ENCODE peak calls at places on chromosome 6, in seven cellular contexts. U is hypothalamus, N is sigmoid colon, B is ovary, L is iPS DF 19.7, Z is HEK293T, Q is AG08395. P is an unnamed sample.

GRCh38 chr6:144343736-144344428 is 58.7 kb downstream of the UTRN start:
- DNase-seq in U (no peak), N (no peak), B (no peak), L (no peak), Z (no peak), Q (no peak), P (peak)

GRCh38 chr6:23173231-23173630 is 603.9 kb downstream of the HDGFL1 start:
- DNase-seq in U (no peak), N (no peak), B (no peak), L (no peak), Z (no peak), Q (no peak), P (no peak)

GRCh38 chr6:53547815-53548496 is 3.1 kb upstream of the GCLC start:
- DNase-seq in U (peak), N (peak), B (peak), L (peak), Z (peak), Q (peak), P (peak)

GRCh38 chr6:166173292-166173951 is 5.8 kb upstream of the TBXT start:
- DNase-seq in U (no peak), N (no peak), B (no peak), L (no peak), Z (no peak), Q (no peak), P (no peak)

GRCh38 chr6:122654016-122654415 is 43.8 kb downstream of the PKIB start:
- DNase-seq in U (no peak), N (no peak), B (no peak), L (no peak), Z (no peak), Q (no peak), P (no peak)

GRCh38 chr6:25089442-25089841 is 153.7 kb upstream of the RIPOR2 start:
- DNase-seq in U (no peak), N (no peak), B (no peak), L (no peak), Z (no peak), Q (peak), P (no peak)

GRCh38 chr6:86474081-86474480 is 463.2 kb upstream of the HTR1E start:
- DNase-seq in U (no peak), N (no peak), B (no peak), L (no peak), Z (no peak), Q (no peak), P (no peak)

GRCh38 chr6:105601541-105602174 is 198.8 kb upstream of the PREP start:
- DNase-seq in U (no peak), N (peak), B (no peak), L (no peak), Z (no peak), Q (peak), P (peak)

GRCh38 chr6:125123051-125123450 is 30.5 kb upstream of the TPD52L1 start:
- DNase-seq in U (no peak), N (no peak), B (no peak), L (no peak), Z (no peak), Q (no peak), P (no peak)

GRCh38 chr6:73942581-73942980 is 246.6 kb downstream of the CD109 start:
- DNase-seq in U (no peak), N (no peak), B (no peak), L (peak), Z (no peak), Q (peak), P (no peak)

GRCh38 chr6:2937627-2938003 is 33.8 kb downstream of the SERPINB6 start:
- DNase-seq in U (no peak), N (no peak), B (no peak), L (no peak), Z (no peak), Q (no peak), P (no peak)

GRCh38 chr6:106527979-106528378 is 101.3 kb downstream of the RTN4IP1 start:
- DNase-seq in U (no peak), N (no peak), B (no peak), L (no peak), Z (no peak), Q (peak), P (no peak)

GRCh38 chr6:140107216-140107615 is 732.8 kb upstream of the CITED2 start:
- DNase-seq in U (no peak), N (no peak), B (no peak), L (no peak), Z (no peak), Q (no peak), P (no peak)

GRCh38 chr6:21023210-21023609 is 489.0 kb downstream of the CDKAL1 start:
- DNase-seq in U (no peak), N (no peak), B (no peak), L (no peak), Z (no peak), Q (no peak), P (no peak)

GRCh38 chr6:156857573-156857972 is 80.4 kb downstream of the ARID1B start:
- DNase-seq in U (no peak), N (no peak), B (no peak), L (no peak), Z (no peak), Q (no peak), P (no peak)

GRCh38 chr6:123430966-123431365 is 205.8 kb downstream of the TRDN start:
- DNase-seq in U (no peak), N (no peak), B (no peak), L (no peak), Z (no peak), Q (no peak), P (no peak)

GRCh38 chr6:2492686-2493523 is 247.5 kb upstream of the GMDS start:
- DNase-seq in U (no peak), N (no peak), B (no peak), L (no peak), Z (no peak), Q (no peak), P (no peak)

GRCh38 chr6:166500246-166500645 is 86.2 kb downstream of the RAMACL start:
- DNase-seq in U (no peak), N (peak), B (no peak), L (no peak), Z (no peak), Q (no peak), P (no peak)

GRCh38 chr6:41286544-41287346 is at the start of gene TREM1:
- DNase-seq in U (no peak), N (peak), B (no peak), L (no peak), Z (no peak), Q (peak), P (peak)

GRCh38 chr6:30264731-30265130 is 51.5 kb upstream of the TRIM26 start:
- DNase-seq in U (no peak), N (no peak), B (no peak), L (no peak), Z (no peak), Q (peak), P (no peak)

GRCh38 chr6:69813508-69813907 is 16.7 kb upstream of the LMBRD1 start:
- DNase-seq in U (no peak), N (no peak), B (no peak), L (no peak), Z (no peak), Q (no peak), P (no peak)

GRCh38 chr6:140183881-140184280 is 809.4 kb upstream of the CITED2 start:
- DNase-seq in U (no peak), N (no peak), B (no peak), L (no peak), Z (no peak), Q (peak), P (no peak)

GRCh38 chr6:25971187-25971811 is 8.7 kb downstream of the TRIM38 start:
- DNase-seq in U (no peak), N (no peak), B (no peak), L (no peak), Z (no peak), Q (peak), P (no peak)

GRCh38 chr6:105324386-105325000 is 78.4 kb downstream of the PREP start:
- DNase-seq in U (no peak), N (no peak), B (no peak), L (no peak), Z (no peak), Q (no peak), P (no peak)

GRCh38 chr6:138971601-138972000 is 16.5 kb downstream of the REPS1 start:
- DNase-seq in U (no peak), N (no peak), B (no peak), L (no peak), Z (no peak), Q (no peak), P (no peak)

GRCh38 chr6:85077098-85077497 is 312.7 kb upstream of the TBX18 start:
- DNase-seq in U (no peak), N (no peak), B (no peak), L (no peak), Z (no peak), Q (no peak), P (no peak)

GRCh38 chr6:149488815-149489214 is 4.0 kb upstream of the ZC3H12D start:
- DNase-seq in U (no peak), N (no peak), B (no peak), L (no peak), Z (no peak), Q (no peak), P (no peak)

GRCh38 chr6:111522393-111523020 is 39.5 kb upstream of the REV3L start:
- DNase-seq in U (no peak), N (no peak), B (no peak), L (no peak), Z (no peak), Q (no peak), P (no peak)

GRCh38 chr6:81985191-81985590 is 232.7 kb upstream of the TENT5A start:
- DNase-seq in U (no peak), N (no peak), B (no peak), L (no peak), Z (no peak), Q (no peak), P (no peak)

GRCh38 chr6:79672631-79673065 is 41.5 kb downstream of the SH3BGRL2 start:
- DNase-seq in U (no peak), N (no peak), B (no peak), L (no peak), Z (no peak), Q (peak), P (no peak)

GRCh38 chr6:125004198-125004597 is 42.0 kb downstream of the RNF217 start:
- DNase-seq in U (no peak), N (no peak), B (no peak), L (no peak), Z (no peak), Q (no peak), P (no peak)